ENCODE peak calls at places on chromosome 20, in ten cellular contexts. U is neural progenitor cell; B is fibroblast of lung; Y is mammary epithelial cell; P is cardiac muscle cell; V is endothelial cell of umbilical vein; T is mesenchymal stem cell; J is CD4-positive, alpha-beta T cell; E is NT2/D1; G is HCT116. K is an unnamed sample. For H3K27me3, the result is how much of the 10 kb centered on the place peaks cover.

GRCh38 chr20:48015943-48016723 is 230.9 kb upstream of the SULF2 start:
- DNase-seq in U (no peak), B (peak), Y (peak), P (peak), V (no peak), T (peak), J (no peak), E (no peak), G (no peak), K (no peak)

GRCh38 chr20:48688579-48688978 is 139.2 kb downstream of the PREX1 start:
- DNase-seq in U (no peak), B (no peak), Y (no peak), P (no peak), V (no peak), T (no peak), J (no peak), E (no peak), G (no peak), K (no peak)

GRCh38 chr20:25865715-25866656 is 169.3 kb upstream of the ZNF337 start:
- DNase-seq in U (peak), B (peak), Y (peak), P (peak), V (peak), T (peak), J (peak), E (no peak), G (peak), K (peak)

GRCh38 chr20:5181955-5182354 is 55.1 kb downstream of the CDS2 start:
- DNase-seq in U (no peak), B (peak), Y (peak), P (peak), V (peak), T (peak), J (no peak), E (no peak), G (no peak), K (no peak)

GRCh38 chr20:38184098-38184497 is 19.0 kb upstream of the TGM2 start:
- DNase-seq in U (no peak), B (no peak), Y (peak), P (no peak), V (peak), T (no peak), J (no peak), E (no peak), G (no peak), K (no peak)

GRCh38 chr20:31842471-31843157 is 2.8 kb downstream of the FOXS1 start:
- DNase-seq in U (peak), B (peak), Y (no peak), P (peak), V (peak), T (peak), J (no peak), E (no peak), G (no peak), K (no peak)

GRCh38 chr20:36421641-36422040 is 115.5 kb downstream of the DLGAP4 start:
- DNase-seq in U (no peak), B (no peak), Y (peak), P (no peak), V (no peak), T (no peak), J (no peak), E (no peak), G (no peak), K (no peak)

GRCh38 chr20:53738039-53738944 is 144.7 kb upstream of the ZNF217 start:
- DNase-seq in U (peak), B (peak), Y (peak), P (peak), V (no peak), T (peak), J (no peak), E (peak), G (no peak), K (peak)

GRCh38 chr20:8953300-8953699 is 115.6 kb upstream of the PLCB4 start:
- DNase-seq in U (no peak), B (no peak), Y (no peak), P (no peak), V (no peak), T (no peak), J (no peak), E (no peak), G (no peak), K (no peak)

GRCh38 chr20:10855031-10855430 is 181.2 kb upstream of the JAG1 start:
- DNase-seq in U (no peak), B (no peak), Y (no peak), P (peak), V (no peak), T (no peak), J (no peak), E (no peak), G (no peak), K (no peak)

GRCh38 chr20:54345301-54345724 is 130.1 kb upstream of the DOK5 start:
- DNase-seq in U (no peak), B (peak), Y (peak), P (peak), V (peak), T (peak), J (no peak), E (no peak), G (peak), K (no peak)

GRCh38 chr20:23152902-23153301 is 66.8 kb upstream of the CD93 start:
- DNase-seq in U (no peak), B (no peak), Y (no peak), P (no peak), V (no peak), T (no peak), J (no peak), E (no peak), G (no peak), K (no peak)

GRCh38 chr20:35511814-35512420 is 17.5 kb downstream of the C20orf173 start:
- DNase-seq in U (peak), B (peak), Y (peak), P (peak), V (peak), T (peak), J (no peak), E (peak), G (no peak), K (no peak)

GRCh38 chr20:23349338-23350006 is 1.1 kb upstream of the NXT1 start:
- DNase-seq in U (peak), B (no peak), Y (no peak), P (no peak), V (no peak), T (no peak), J (no peak), E (no peak), G (no peak), K (no peak)

GRCh38 chr20:22577515-22578220 is 6.7 kb downstream of the FOXA2 start:
- DNase-seq in U (peak), B (no peak), Y (no peak), P (no peak), V (no peak), T (no peak), J (no peak), E (no peak), G (no peak), K (no peak)

GRCh38 chr20:17281478-17281877 is 54.6 kb downstream of the PCSK2 start:
- DNase-seq in U (peak), B (no peak), Y (peak), P (no peak), V (no peak), T (no peak), J (no peak), E (peak), G (peak), K (no peak)

GRCh38 chr20:25136643-25137559 is 55.0 kb upstream of the VSX1 start:
- DNase-seq in U (no peak), B (peak), Y (peak), P (peak), V (peak), T (peak), J (no peak), E (no peak), G (peak), K (no peak)

GRCh38 chr20:63895886-63896135 is 885 bp downstream of the DNAJC5 start:
- DNase-seq in U (peak), B (peak), Y (peak), P (peak), V (no peak), T (peak), J (no peak), E (no peak), G (no peak), K (no peak)

GRCh38 chr20:37358366-37359150 is 12.6 kb downstream of the SRC start:
- DNase-seq in U (no peak), B (no peak), Y (peak), P (no peak), V (no peak), T (no peak), J (no peak), E (no peak), G (no peak), K (peak)

GRCh38 chr20:8860011-8860495 is 208.8 kb upstream of the PLCB4 start:
- DNase-seq in U (no peak), B (peak), Y (peak), P (peak), V (peak), T (peak), J (no peak), E (no peak), G (no peak), K (no peak)

GRCh38 chr20:37890108-37890507 is 12.8 kb upstream of the VSTM2L start:
- DNase-seq in U (no peak), B (no peak), Y (no peak), P (no peak), V (no peak), T (no peak), J (no peak), E (no peak), G (no peak), K (no peak)

GRCh38 chr20:41391587-41392001 is 25.0 kb upstream of the EMILIN3 start:
- DNase-seq in U (peak), B (no peak), Y (peak), P (no peak), V (no peak), T (no peak), J (no peak), E (peak), G (no peak), K (peak)

GRCh38 chr20:1718604-1719384 is 61.2 kb upstream of the SIRPG start:
- DNase-seq in U (no peak), B (peak), Y (peak), P (peak), V (no peak), T (no peak), J (no peak), E (no peak), G (peak), K (no peak)

GRCh38 chr20:25269833-25270170 is 21.9 kb downstream of the PYGB start:
- DNase-seq in U (no peak), B (no peak), Y (no peak), P (no peak), V (no peak), T (no peak), J (peak), E (no peak), G (no peak), K (no peak)

GRCh38 chr20:19802492-19803158 is 44.6 kb downstream of the RIN2 start:
- DNase-seq in U (peak), B (no peak), Y (peak), P (no peak), V (peak), T (peak), J (no peak), E (no peak), G (peak), K (no peak)

GRCh38 chr20:46631212-46631869 is 19.9 kb downstream of the SLC13A3 start:
- DNase-seq in U (peak), B (peak), Y (peak), P (peak), V (no peak), T (peak), J (no peak), E (no peak), G (no peak), K (peak)

GRCh38 chr20:22586645-22587310 is 2.4 kb upstream of the FOXA2 start:
- DNase-seq in U (peak), B (no peak), Y (no peak), P (peak), V (no peak), T (no peak), J (no peak), E (no peak), G (no peak), K (no peak)

GRCh38 chr20:47124235-47124717 is 229.6 kb downstream of the EYA2 start:
- DNase-seq in U (no peak), B (peak), Y (no peak), P (no peak), V (no peak), T (no peak), J (no peak), E (no peak), G (no peak), K (peak)

GRCh38 chr20:47330933-47331708 is 25.4 kb downstream of the ZMYND8 start:
- DNase-seq in U (no peak), B (peak), Y (peak), P (peak), V (peak), T (peak), J (no peak), E (no peak), G (peak), K (no peak)

GRCh38 chr20:665276-665675 is 10.3 kb downstream of the SCRT2 start:
- DNase-seq in U (no peak), B (no peak), Y (no peak), P (no peak), V (no peak), T (no peak), J (no peak), E (no peak), G (no peak), K (no peak)

GRCh38 chr20:664576-664975 is 11.0 kb downstream of the SCRT2 start:
- DNase-seq in U (no peak), B (no peak), Y (no peak), P (no peak), V (no peak), T (no peak), J (no peak), E (no peak), G (no peak), K (no peak)

GRCh38 chr20:662289-663192 is 9.5 kb upstream of the SRXN1 start:
- DNase-seq in U (no peak), B (no peak), Y (no peak), P (no peak), V (no peak), T (no peak), J (no peak), E (no peak), G (no peak), K (no peak)

GRCh38 chr20:664151-664550 is 11.2 kb upstream of the SRXN1 start:
- DNase-seq in U (no peak), B (no peak), Y (no peak), P (no peak), V (no peak), T (no peak), J (no peak), E (no peak), G (no peak), K (no peak)

DNA sequence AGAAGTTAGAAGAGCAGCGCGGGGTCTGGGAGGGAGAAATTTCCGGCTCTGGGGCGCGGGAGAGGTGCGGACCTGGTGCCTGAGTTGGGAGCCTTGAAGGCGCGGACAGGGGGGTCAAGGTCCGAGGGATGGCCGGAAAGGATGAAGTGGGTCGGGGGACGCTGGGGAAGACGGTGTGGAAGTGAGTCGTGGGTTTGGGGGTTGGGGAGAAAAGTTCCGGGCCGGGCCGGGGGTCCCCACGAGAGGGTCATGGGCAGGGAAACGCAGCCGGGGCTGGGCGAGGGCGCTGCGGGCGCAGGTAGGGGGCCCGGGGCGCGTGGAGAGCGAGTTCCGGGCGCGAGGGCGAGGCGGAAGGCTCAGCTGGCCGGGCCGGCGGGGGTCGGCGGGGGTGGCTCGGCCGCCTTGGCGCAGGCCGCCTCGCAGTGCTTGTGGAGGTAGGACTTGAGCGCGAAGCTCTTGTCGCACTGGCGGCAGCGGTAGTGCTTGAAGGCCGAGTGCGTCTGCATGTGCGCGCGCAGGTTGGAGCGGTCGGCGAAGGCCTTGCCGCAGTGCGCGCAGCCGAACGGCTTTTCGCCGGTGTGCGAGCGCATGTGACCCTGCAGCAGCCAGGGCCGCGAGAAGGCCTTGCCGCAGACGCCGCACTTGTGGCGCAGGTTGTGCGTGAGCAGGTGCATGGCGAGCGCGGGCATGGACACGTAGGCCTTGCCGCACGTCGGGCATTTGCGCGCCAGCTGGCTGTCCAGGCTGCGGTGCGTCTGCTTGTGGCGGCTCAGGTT is 10.5 kb upstream of the SRXN1 start:
- DNase-seq in U (peak), B (no peak), Y (peak), P (peak), V (no peak), T (no peak), J (no peak), E (no peak), G (no peak), K (no peak)
- H3K27me3 ChIP-seq in U (half or more), B (under half), Y (under half), P (under half), V (half or more), T (half or more), J (half or more), E (under half), G (under half), K (under half)

GRCh38 chr20:62235777-62236157 is 2.6 kb upstream of the OSBPL2 start:
- DNase-seq in U (no peak), B (no peak), Y (no peak), P (no peak), V (no peak), T (no peak), J (no peak), E (no peak), G (no peak), K (no peak)
- H3K27me3 ChIP-seq in U (under half), B (under half), Y (under half), P (under half), V (under half), T (under half), J (under half), E (under half), G (under half), K (under half)

GRCh38 chr20:59752704-59753460 is 148.5 kb downstream of the PHACTR3 start:
- DNase-seq in U (no peak), B (no peak), Y (no peak), P (no peak), V (no peak), T (no peak), J (no peak), E (no peak), G (no peak), K (no peak)
- H3K27me3 ChIP-seq in U (half or more), B (under half), Y (under half), P (under half), V (under half), T (under half), J (under half), E (half or more), G (under half), K (half or more)

DNA sequence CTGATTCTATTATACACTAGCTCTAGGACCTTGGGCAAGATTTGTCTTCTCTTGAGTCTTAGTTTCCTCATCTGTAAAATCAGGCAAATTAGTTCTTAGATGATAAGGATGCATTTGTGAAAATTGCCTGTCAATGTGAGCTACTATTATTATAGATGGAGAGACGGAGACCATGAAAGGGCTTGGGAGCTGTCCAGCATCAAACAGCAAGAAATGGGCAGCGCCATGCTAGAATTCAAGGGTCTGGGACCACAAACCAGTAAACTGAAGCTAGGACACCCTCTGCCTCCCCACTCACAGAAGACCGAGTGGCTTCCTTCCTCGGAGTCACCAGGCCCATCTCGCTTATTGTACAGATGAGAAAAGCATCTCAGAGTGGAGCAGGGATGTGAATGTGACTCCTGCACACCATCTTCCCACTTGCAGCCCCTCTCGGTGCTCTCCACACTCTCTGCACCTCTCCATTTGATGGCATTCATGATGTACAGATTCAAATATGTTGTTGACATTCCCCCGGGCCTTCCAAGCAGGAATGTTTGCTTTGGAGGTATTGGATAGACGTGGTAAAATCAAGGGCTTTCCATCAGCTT is 24.1 kb upstream of the BPIFA3 start:
- DNase-seq in U (peak), B (no peak), Y (no peak), P (no peak), V (no peak), T (no peak), J (no peak), E (no peak), G (no peak), K (no peak)
- H3K27me3 ChIP-seq in U (under half), B (under half), Y (under half), P (under half), V (under half), T (under half), J (under half), E (under half), G (half or more), K (under half)

DNA sequence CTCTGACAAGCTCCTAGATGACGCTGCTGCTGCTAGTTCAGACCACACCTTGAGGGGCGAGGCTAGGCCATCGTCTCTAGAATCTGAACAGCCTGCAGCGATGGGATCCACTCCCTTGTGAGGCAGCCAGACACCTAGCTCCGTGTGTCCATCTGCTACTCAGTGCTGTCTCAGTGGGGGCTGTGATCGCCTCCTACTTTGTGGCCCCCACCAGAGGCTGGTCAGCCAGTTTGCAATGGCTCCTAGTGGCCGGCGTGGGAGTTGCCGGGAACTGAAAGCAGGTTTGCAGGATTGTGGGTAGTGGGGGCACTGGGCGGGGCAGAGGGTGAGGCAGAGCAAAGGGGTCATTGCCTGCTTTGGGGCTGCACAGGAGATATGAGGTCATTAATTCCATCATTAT is 2.8 kb downstream of the CCN5 start:
- DNase-seq in U (peak), B (no peak), Y (no peak), P (no peak), V (no peak), T (no peak), J (no peak), E (no peak), G (no peak), K (no peak)
- H3K27me3 ChIP-seq in U (under half), B (under half), Y (under half), P (under half), V (under half), T (under half), J (under half), E (under half), G (under half), K (under half)

DNA sequence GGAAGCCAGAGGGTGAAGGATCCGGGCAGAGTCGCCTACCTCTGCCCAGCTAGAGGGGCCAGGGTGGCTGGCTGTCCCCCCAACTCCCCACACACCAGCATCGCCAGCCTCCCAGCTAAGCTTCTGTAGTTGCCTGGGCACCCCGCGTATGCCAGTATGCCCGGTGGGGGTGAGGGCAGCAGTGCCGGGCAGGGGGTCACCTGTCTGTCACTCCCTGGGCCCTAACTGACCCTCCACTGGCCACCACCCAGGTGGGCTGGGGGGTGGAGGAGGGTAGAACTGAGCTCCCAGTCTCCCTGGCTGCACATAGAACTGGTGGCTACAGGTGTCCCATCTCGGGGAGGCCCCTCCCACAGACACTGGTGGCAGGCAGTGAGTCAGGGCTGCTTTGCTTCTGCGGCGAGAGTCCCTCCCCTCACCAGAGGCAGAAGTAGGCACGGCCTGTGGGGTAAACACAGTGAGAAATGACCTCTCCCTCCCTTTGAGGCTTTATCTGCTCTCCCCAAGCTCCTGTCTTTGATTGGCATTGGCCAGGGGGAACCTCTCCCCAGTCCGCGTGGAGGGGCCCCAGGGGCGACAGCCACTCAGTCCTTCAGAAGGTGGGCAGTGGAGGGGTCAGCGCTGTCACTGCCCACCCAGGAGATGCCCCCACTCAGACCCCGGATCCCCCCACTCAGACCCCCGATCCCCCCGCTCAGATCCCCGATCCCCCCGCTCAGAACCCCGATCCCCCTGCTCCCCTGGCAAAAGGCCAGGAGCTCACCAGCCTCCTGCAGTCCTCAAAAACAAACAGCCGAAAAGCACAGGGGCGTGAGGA is 2.5 kb downstream of the NTSR1 start:
- DNase-seq in U (no peak), B (no peak), Y (peak), P (no peak), V (no peak), T (no peak), J (peak), E (no peak), G (no peak), K (no peak)
- H3K27me3 ChIP-seq in U (half or more), B (under half), Y (under half), P (half or more), V (under half), T (half or more), J (under half), E (half or more), G (under half), K (half or more)

K was measured in breast epithelium.